ENCODE peak calls at places on chromosomes 7 and 10, in ten cellular contexts. U, I, T, V, N, R, P, L, Z and W are unnamed samples.

GRCh38 chr7:95993420-95993819 is 221.1 kb downstream of the DYNC1I1 start:
- DNase-seq in U (no peak), I (no peak), T (no peak), V (no peak), N (no peak), R (no peak), P (no peak), L (no peak), Z (no peak), W (peak; percentile 61)

GRCh38 chr10:103822795-103823194 is 32.6 kb downstream of the SH3PXD2A start:
- DNase-seq in U (no peak), I (no peak), T (no peak), V (no peak), N (no peak), R (no peak), P (no peak), L (no peak), Z (no peak), W (no peak)

GRCh38 chr7:155456772-155457543 is 971 bp upstream of the EN2 start:
- DNase-seq in U (peak; percentile 83), I (no peak), T (peak; percentile 94), V (peak; percentile 71), N (no peak), R (peak; percentile 73), P (no peak), L (peak; percentile 84), Z (no peak), W (peak; percentile 66)

GRCh38 chr7:130996841-130997231 is 262.8 kb upstream of the KLF14 start:
- DNase-seq in U (no peak), I (no peak), T (no peak), V (peak; percentile 71), N (peak; percentile 48), R (peak; percentile 42), P (no peak), L (no peak), Z (no peak), W (peak; percentile 92)

GRCh38 chr7:43572516-43573049 is 10.3 kb upstream of the STK17A start:
- DNase-seq in U (no peak), I (peak; percentile 100), T (no peak), V (no peak), N (peak; percentile 77), R (peak; percentile 100), P (no peak), L (no peak), Z (no peak), W (no peak)

GRCh38 chr10:3757638-3758490 is 27.1 kb downstream of the KLF6 start:
- DNase-seq in U (peak; percentile 74), I (peak; percentile 55), T (no peak), V (peak; percentile 83), N (peak; percentile 53), R (no peak), P (peak; percentile 78), L (no peak), Z (no peak), W (no peak)

GRCh38 chr7:35596061-35596460 is 98.9 kb downstream of the HERPUD2 start:
- DNase-seq in U (no peak), I (peak; percentile 53), T (peak; percentile 12), V (no peak), N (no peak), R (peak; percentile 69), P (no peak), L (no peak), Z (no peak), W (peak; percentile 60)

GRCh38 chr7:77433901-77434300 is 17.8 kb upstream of the GSAP start:
- DNase-seq in U (no peak), I (no peak), T (no peak), V (no peak), N (no peak), R (no peak), P (no peak), L (no peak), Z (no peak), W (no peak)

GRCh38 chr10:72638586-72639440 is 12.9 kb upstream of the MICU1 start:
- DNase-seq in U (no peak), I (no peak), T (no peak), V (no peak), N (no peak), R (no peak), P (no peak), L (no peak), Z (no peak), W (peak; percentile 29)

GRCh38 chr7:116711790-116712189 is 39.8 kb downstream of the MET start:
- DNase-seq in U (no peak), I (no peak), T (no peak), V (no peak), N (no peak), R (no peak), P (no peak), L (no peak), Z (no peak), W (peak; percentile 81)

GRCh38 chr7:37467017-37467416 is 18.4 kb upstream of the ELMO1 start:
- DNase-seq in U (peak; percentile 60), I (no peak), T (no peak), V (no peak), N (no peak), R (no peak), P (peak; percentile 37), L (no peak), Z (no peak), W (no peak)

GRCh38 chr7:80379034-80379433 is 132.8 kb downstream of the GNAT3 start:
- DNase-seq in U (no peak), I (peak; percentile 58), T (no peak), V (no peak), N (no peak), R (peak; percentile 64), P (no peak), L (no peak), Z (no peak), W (peak; percentile 73)

GRCh38 chr10:98469532-98469931 is 22.8 kb upstream of the HPS1 start:
- DNase-seq in U (no peak), I (no peak), T (no peak), V (no peak), N (no peak), R (no peak), P (no peak), L (no peak), Z (no peak), W (no peak)

GRCh38 chr7:11623093-11623678 is 208.8 kb downstream of the THSD7A start:
- DNase-seq in U (no peak), I (no peak), T (no peak), V (no peak), N (no peak), R (no peak), P (no peak), L (no peak), Z (no peak), W (no peak)

GRCh38 chr10:12241810-12242529 is 46.0 kb downstream of the CDC123 start:
- DNase-seq in U (peak; percentile 69), I (no peak), T (no peak), V (peak; percentile 66), N (no peak), R (peak; percentile 61), P (peak; percentile 66), L (no peak), Z (no peak), W (no peak)

GRCh38 chr10:103814626-103815370 is 40.6 kb downstream of the SH3PXD2A start:
- DNase-seq in U (no peak), I (no peak), T (no peak), V (no peak), N (no peak), R (no peak), P (no peak), L (no peak), Z (no peak), W (no peak)

GRCh38 chr10:31771345-31771831 is 157.2 kb downstream of the ARHGAP12 start:
- DNase-seq in U (no peak), I (no peak), T (no peak), V (no peak), N (no peak), R (peak; percentile 79), P (no peak), L (no peak), Z (no peak), W (no peak)

GRCh38 chr7:158943713-158944112 is 87.4 kb downstream of the DYNC2I1 start:
- DNase-seq in U (no peak), I (no peak), T (no peak), V (no peak), N (no peak), R (no peak), P (no peak), L (no peak), Z (no peak), W (no peak)

GRCh38 chr7:71886066-71886465 is 526.1 kb downstream of the CALN1 start:
- DNase-seq in U (no peak), I (no peak), T (peak; percentile 16), V (no peak), N (no peak), R (no peak), P (no peak), L (no peak), Z (no peak), W (no peak)

GRCh38 chr7:35551682-35552081 is 143.3 kb downstream of the HERPUD2 start:
- DNase-seq in U (no peak), I (no peak), T (no peak), V (no peak), N (no peak), R (no peak), P (no peak), L (peak; percentile 41), Z (no peak), W (no peak)